ENCODE peak calls at places on chromosomes 16 and 17, in eight cellular contexts. One of them, this sample, is unnamed. For H3K27me3, the result is how much of the 10 kb centered on the place peaks cover.

GRCh38 chr17:75482098-75482943 is 25.9 kb downstream of the TMEM94 start:
- DNase-seq in K562: no peak
- DNase-seq in sigmoid colon: no peak
- DNase-seq in SK-N-SH: no peak
- DNase-seq in prostate gland: no peak
- DNase-seq in stomach: no peak
- DNase-seq in GM23338: no peak
- DNase-seq in spleen: no peak
- DNase-seq in this sample: no peak

GRCh38 chr17:13541032-13541480 is 60.7 kb downstream of the HS3ST3A1 start:
- DNase-seq in spleen: no peak
- DNase-seq in SK-N-SH: no peak
- DNase-seq in sigmoid colon: no peak
- DNase-seq in stomach: no peak
- DNase-seq in K562: no peak
- DNase-seq in GM23338: no peak
- DNase-seq in prostate gland: no peak
- DNase-seq in this sample: no peak

GRCh38 chr16:54545890-54546476 is 259.4 kb upstream of the IRX3 start:
- DNase-seq in spleen: no peak
- DNase-seq in sigmoid colon: no peak
- DNase-seq in prostate gland: no peak
- DNase-seq in SK-N-SH: no peak
- DNase-seq in stomach: no peak
- DNase-seq in GM23338: no peak
- DNase-seq in K562: no peak
- DNase-seq in this sample: no peak

GRCh38 chr17:60421273-60422161 is 772 bp upstream of the CHCT1 start:
- DNase-seq in GM23338: peak
- DNase-seq in spleen: peak
- DNase-seq in sigmoid colon: peak
- DNase-seq in prostate gland: peak
- DNase-seq in stomach: peak
- DNase-seq in SK-N-SH: peak
- DNase-seq in K562: no peak
- DNase-seq in this sample: peak

GRCh38 chr17:27569257-27569722 is 61.7 kb upstream of the LGALS9 start:
- DNase-seq in K562: peak
- DNase-seq in stomach: no peak
- DNase-seq in spleen: peak
- DNase-seq in GM23338: peak
- DNase-seq in sigmoid colon: no peak
- DNase-seq in SK-N-SH: peak
- DNase-seq in prostate gland: no peak
- DNase-seq in this sample: no peak

GRCh38 chr17:41579484-41580243 is 7.0 kb downstream of the KRT14 start:
- DNase-seq in K562: peak
- DNase-seq in sigmoid colon: peak
- DNase-seq in SK-N-SH: peak
- DNase-seq in stomach: peak
- DNase-seq in spleen: peak
- DNase-seq in prostate gland: peak
- DNase-seq in GM23338: peak
- DNase-seq in this sample: peak

GRCh38 chr17:72187544-72187943 is 66.7 kb downstream of the SOX9 start:
- DNase-seq in prostate gland: peak
- DNase-seq in spleen: no peak
- DNase-seq in sigmoid colon: no peak
- DNase-seq in K562: no peak
- DNase-seq in GM23338: no peak
- DNase-seq in stomach: peak
- DNase-seq in SK-N-SH: no peak
- DNase-seq in this sample: no peak

GRCh38 chr16:66442502-66443268 is 15.6 kb downstream of the BEAN1 start:
- DNase-seq in spleen: no peak
- DNase-seq in prostate gland: no peak
- DNase-seq in K562: no peak
- DNase-seq in GM23338: no peak
- DNase-seq in sigmoid colon: no peak
- DNase-seq in SK-N-SH: no peak
- DNase-seq in stomach: no peak
- DNase-seq in this sample: no peak

GRCh38 chr17:17872468-17873345 is 35.9 kb upstream of the SREBF1 start:
- DNase-seq in GM23338: no peak
- DNase-seq in K562: no peak
- DNase-seq in stomach: no peak
- DNase-seq in prostate gland: no peak
- DNase-seq in SK-N-SH: no peak
- DNase-seq in spleen: no peak
- DNase-seq in sigmoid colon: no peak
- DNase-seq in this sample: no peak

GRCh38 chr17:2947588-2947950 is 115.8 kb downstream of the OR1D5 start:
- DNase-seq in spleen: peak
- DNase-seq in prostate gland: no peak
- DNase-seq in stomach: no peak
- DNase-seq in GM23338: no peak
- DNase-seq in sigmoid colon: no peak
- DNase-seq in K562: no peak
- DNase-seq in SK-N-SH: no peak
- DNase-seq in this sample: no peak

GRCh38 chr17:58153046-58153445 is 4.9 kb downstream of the OR4D1 start:
- DNase-seq in prostate gland: no peak
- DNase-seq in sigmoid colon: no peak
- DNase-seq in spleen: no peak
- DNase-seq in SK-N-SH: no peak
- DNase-seq in GM23338: no peak
- DNase-seq in stomach: no peak
- DNase-seq in K562: no peak
- DNase-seq in this sample: no peak

GRCh38 chr17:78708510-78708973 is 73.5 kb downstream of the CYTH1 start:
- DNase-seq in GM23338: peak
- DNase-seq in sigmoid colon: peak
- DNase-seq in prostate gland: peak
- DNase-seq in SK-N-SH: peak
- DNase-seq in stomach: peak
- DNase-seq in spleen: peak
- DNase-seq in K562: peak
- DNase-seq in this sample: peak

GRCh38 chr16:79639576-79640311 is 39.2 kb upstream of the MAF start:
- DNase-seq in spleen: no peak
- DNase-seq in prostate gland: peak
- DNase-seq in SK-N-SH: no peak
- DNase-seq in K562: no peak
- DNase-seq in GM23338: no peak
- DNase-seq in sigmoid colon: no peak
- DNase-seq in stomach: peak
- DNase-seq in this sample: peak

GRCh38 chr17:930258-930657 is 49.3 kb downstream of the NXN start:
- DNase-seq in spleen: no peak
- DNase-seq in K562: no peak
- DNase-seq in GM23338: no peak
- DNase-seq in SK-N-SH: no peak
- DNase-seq in prostate gland: no peak
- DNase-seq in stomach: no peak
- DNase-seq in sigmoid colon: no peak
- DNase-seq in this sample: peak

GRCh38 chr16:4133897-4134372 is 17.7 kb upstream of the ADCY9 start:
- DNase-seq in sigmoid colon: no peak
- DNase-seq in prostate gland: no peak
- DNase-seq in GM23338: peak
- DNase-seq in SK-N-SH: no peak
- DNase-seq in K562: no peak
- DNase-seq in stomach: no peak
- DNase-seq in spleen: no peak
- DNase-seq in this sample: no peak

GRCh38 chr16:27257271-27257670 is 11.3 kb downstream of the NSMCE1 start:
- DNase-seq in spleen: no peak
- DNase-seq in K562: no peak
- DNase-seq in stomach: no peak
- DNase-seq in SK-N-SH: no peak
- DNase-seq in sigmoid colon: no peak
- DNase-seq in GM23338: no peak
- DNase-seq in prostate gland: no peak
- DNase-seq in this sample: no peak

GRCh38 chr17:67585077-67585602 is 132.6 kb upstream of the NOL11 start:
- DNase-seq in GM23338: no peak
- DNase-seq in spleen: no peak
- DNase-seq in K562: no peak
- DNase-seq in sigmoid colon: no peak
- DNase-seq in stomach: no peak
- DNase-seq in SK-N-SH: no peak
- DNase-seq in prostate gland: no peak
- DNase-seq in this sample: no peak

GRCh38 chr16:66840883-66841282 is 3.3 kb upstream of the CA7 start:
- DNase-seq in sigmoid colon: no peak
- DNase-seq in prostate gland: no peak
- DNase-seq in spleen: no peak
- DNase-seq in GM23338: no peak
- DNase-seq in SK-N-SH: no peak
- DNase-seq in K562: no peak
- DNase-seq in stomach: peak
- DNase-seq in this sample: no peak

GRCh38 chr17:57407287-57408063 is 151.2 kb downstream of the MSI2 start:
- DNase-seq in SK-N-SH: no peak
- DNase-seq in prostate gland: peak
- DNase-seq in K562: no peak
- DNase-seq in stomach: peak
- DNase-seq in spleen: no peak
- DNase-seq in sigmoid colon: no peak
- DNase-seq in GM23338: peak
- DNase-seq in this sample: no peak

DNA sequence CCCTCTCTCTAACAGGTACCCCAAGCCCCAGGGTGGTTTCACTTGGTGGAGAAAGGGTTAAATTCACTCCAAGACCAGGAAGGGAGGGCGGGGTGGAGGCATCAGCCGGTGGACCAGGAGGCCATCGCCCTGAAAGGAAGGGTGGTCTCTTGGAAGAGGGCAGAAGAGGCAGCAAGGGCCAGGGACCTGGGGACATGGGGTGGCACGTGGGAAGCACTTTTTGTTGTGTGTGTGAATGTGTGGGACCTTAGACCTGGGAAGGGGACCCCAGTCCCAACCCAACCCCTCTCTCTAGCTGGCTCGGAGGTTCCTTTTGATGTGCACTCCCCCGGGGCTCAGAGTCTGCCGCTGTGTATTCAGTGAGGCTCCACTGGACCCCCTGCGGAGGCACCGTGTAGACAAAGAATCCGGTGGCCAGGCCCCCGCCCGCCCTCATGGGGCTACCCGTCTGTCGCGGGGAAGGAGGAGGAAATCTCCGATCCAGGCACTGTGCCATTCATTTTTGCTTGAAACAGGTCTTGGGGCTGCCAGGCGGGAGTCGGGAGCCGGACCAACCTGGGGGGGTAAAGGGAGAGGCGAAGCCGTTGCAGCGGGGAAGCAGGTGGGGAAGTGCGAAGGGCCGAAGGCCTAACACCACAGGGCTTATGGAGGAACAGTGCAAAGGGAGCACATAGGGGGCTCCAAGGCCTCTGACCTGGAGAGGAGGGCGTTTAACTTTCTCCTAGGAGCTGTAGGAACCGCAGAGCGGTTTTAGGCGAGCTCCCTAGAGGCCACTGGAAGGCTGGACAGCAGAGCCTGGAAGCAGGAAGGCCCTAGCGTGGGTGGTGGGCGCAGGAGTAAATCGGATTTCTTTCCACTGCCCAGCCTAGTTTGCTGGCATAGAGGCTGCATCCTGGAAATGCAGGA is 3.2 kb upstream of the WNT3 start:
- DNase-seq in K562: no peak
- DNase-seq in spleen: no peak
- DNase-seq in GM23338: peak
- DNase-seq in prostate gland: no peak
- DNase-seq in sigmoid colon: no peak
- DNase-seq in SK-N-SH: no peak
- DNase-seq in stomach: no peak
- DNase-seq in this sample: no peak
- H3K27me3 ChIP-seq in K562: under half
- H3K27me3 ChIP-seq in spleen: under half
- H3K27me3 ChIP-seq in GM23338: half or more
- H3K27me3 ChIP-seq in prostate gland: under half
- H3K27me3 ChIP-seq in sigmoid colon: half or more
- H3K27me3 ChIP-seq in SK-N-SH: under half
- H3K27me3 ChIP-seq in stomach: under half
- H3K27me3 ChIP-seq in this sample: under half

GRCh38 chr16:67843343-67843765 is 1.2 kb downstream of the THAP11 start:
- DNase-seq in prostate gland: no peak
- DNase-seq in SK-N-SH: no peak
- DNase-seq in stomach: no peak
- DNase-seq in spleen: no peak
- DNase-seq in sigmoid colon: peak
- DNase-seq in K562: no peak
- DNase-seq in GM23338: no peak
- DNase-seq in this sample: no peak
- TF ChIP-seq POLR2AphosphoS5 in prostate gland: no peak
- TF ChIP-seq POLR2AphosphoS5 in SK-N-SH: no peak
- TF ChIP-seq POLR2AphosphoS5 in stomach: no peak
- TF ChIP-seq POLR2AphosphoS5 in spleen: no peak
- TF ChIP-seq POLR2AphosphoS5 in sigmoid colon: no peak
- TF ChIP-seq POLR2AphosphoS5 in K562: no peak
- TF ChIP-seq POLR2AphosphoS5 in GM23338: no peak
- TF ChIP-seq POLR2AphosphoS5 in this sample: no peak

DNA sequence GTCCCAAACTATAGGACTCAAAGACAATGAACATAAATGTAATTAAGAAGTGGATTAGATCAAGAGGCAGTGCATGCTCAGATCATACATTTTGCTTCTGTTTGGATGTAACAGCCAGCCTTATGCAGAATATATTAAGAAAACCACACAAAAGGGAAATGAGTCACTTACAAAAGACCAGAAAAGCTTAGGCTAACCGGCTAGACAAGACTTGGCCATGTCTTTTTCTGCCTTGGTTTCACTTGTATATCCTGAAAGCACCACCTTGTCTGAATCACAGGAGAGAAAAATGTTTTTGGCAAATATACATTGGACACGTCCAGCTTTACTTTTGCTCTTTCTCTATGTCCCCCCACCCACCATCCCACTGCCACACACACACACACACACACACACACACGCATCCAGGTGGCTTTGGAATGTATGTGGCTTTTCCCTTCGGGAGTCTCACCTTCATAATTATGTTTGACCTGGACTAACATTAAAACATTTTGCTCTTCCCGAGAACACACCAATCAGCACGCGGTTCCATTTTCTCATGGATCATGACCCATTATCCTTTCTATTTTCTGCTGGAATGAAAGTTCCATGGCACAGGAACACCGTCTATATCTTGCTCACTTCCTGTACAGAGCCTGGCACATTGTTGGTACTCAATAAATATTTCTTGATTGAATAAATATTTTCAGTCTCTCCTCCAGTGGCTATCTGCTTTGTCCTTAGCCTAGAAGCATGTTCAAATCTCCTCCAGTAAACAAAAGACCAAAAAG is 64.6 kb downstream of the CDK5R1 start:
- DNase-seq in prostate gland: no peak
- DNase-seq in GM23338: no peak
- DNase-seq in K562: no peak
- DNase-seq in spleen: no peak
- DNase-seq in sigmoid colon: no peak
- DNase-seq in stomach: no peak
- DNase-seq in SK-N-SH: no peak
- DNase-seq in this sample: no peak
- H3K27me3 ChIP-seq in prostate gland: under half
- H3K27me3 ChIP-seq in GM23338: under half
- H3K27me3 ChIP-seq in K562: under half
- H3K27me3 ChIP-seq in spleen: under half
- H3K27me3 ChIP-seq in sigmoid colon: under half
- H3K27me3 ChIP-seq in stomach: under half
- H3K27me3 ChIP-seq in SK-N-SH: under half
- H3K27me3 ChIP-seq in this sample: under half

GRCh38 chr16:23324727-23325126 is 22.6 kb downstream of the SCNN1B start:
- DNase-seq in SK-N-SH: no peak
- DNase-seq in spleen: no peak
- DNase-seq in K562: no peak
- DNase-seq in prostate gland: peak
- DNase-seq in sigmoid colon: peak
- DNase-seq in stomach: peak
- DNase-seq in GM23338: no peak
- DNase-seq in this sample: no peak
- TF ChIP-seq POLR2AphosphoS5 in SK-N-SH: no peak
- TF ChIP-seq POLR2AphosphoS5 in spleen: no peak
- TF ChIP-seq POLR2AphosphoS5 in K562: no peak
- TF ChIP-seq POLR2AphosphoS5 in prostate gland: peak
- TF ChIP-seq POLR2AphosphoS5 in sigmoid colon: no peak
- TF ChIP-seq POLR2AphosphoS5 in stomach: peak
- TF ChIP-seq POLR2AphosphoS5 in GM23338: no peak
- TF ChIP-seq POLR2AphosphoS5 in this sample: no peak